ENCODE peak calls at places on chromosomes 1 and 21, in four cellular contexts. Q is suprapubic skin, A is heart right ventricle, M is adipocyte. Y is an unnamed sample. For H3K4me1, the result is how much of the 10 kb centered on the place peaks cover.

GRCh38 chr1:230706887-230707731 is 6.8 kb downstream of the AGT start:
- DNase-seq in Q (no peak), M (no peak), A (no peak), Y (no peak)

GRCh38 chr1:43439121-43439581 is 14.6 kb downstream of the HYI start:
- DNase-seq in Q (peak), M (no peak), A (no peak), Y (no peak)

GRCh38 chr21:38903578-38904193 is 98.0 kb downstream of the ETS2 start:
- DNase-seq in M (no peak), Q (no peak), A (no peak), Y (no peak)

GRCh38 chr1:41192456-41193188 is 49.5 kb downstream of the SCMH1 start:
- DNase-seq in Q (no peak), M (peak), A (no peak), Y (no peak)

GRCh38 chr1:3454811-3455618 is 550 bp downstream of the ARHGEF16 start:
- DNase-seq in A (peak), Q (no peak), M (no peak), Y (peak)

GRCh38 chr21:40242586-40242985 is 375.3 kb downstream of the PCP4 start:
- DNase-seq in A (no peak), M (no peak), Q (no peak), Y (no peak)

GRCh38 chr1:5001466-5001865 is 347.1 kb downstream of the AJAP1 start:
- DNase-seq in Q (no peak), M (no peak), A (no peak), Y (no peak)

GRCh38 chr1:78095618-78096416 is 50.1 kb downstream of the GIPC2 start:
- DNase-seq in M (peak), Q (no peak), A (no peak), Y (no peak)

GRCh38 chr1:118485757-118486156 is 300.7 kb upstream of the SPAG17 start:
- DNase-seq in A (no peak), M (peak), Q (no peak), Y (peak)

GRCh38 chr1:26336477-26337205 is 17.3 kb downstream of the CRYBG2 start:
- DNase-seq in A (peak), M (no peak), Q (peak), Y (peak)

GRCh38 chr1:18949689-18950414 is 6.6 kb downstream of the IFFO2 start:
- DNase-seq in A (no peak), M (peak), Q (no peak), Y (peak)

GRCh38 chr1:204384636-204385354 is 25.1 kb upstream of the PLEKHA6 start:
- DNase-seq in Q (no peak), M (peak), A (peak), Y (no peak)

GRCh38 chr1:90831910-90832309 is 114.8 kb upstream of the BARHL2 start:
- DNase-seq in A (no peak), M (no peak), Q (no peak), Y (peak)

GRCh38 chr1:224064150-224064549 is 49.8 kb upstream of the FBXO28 start:
- DNase-seq in M (no peak), Q (no peak), A (no peak), Y (no peak)

GRCh38 chr1:71882241-71883036 is 399.9 kb downstream of the NEGR1 start:
- DNase-seq in M (no peak), Q (no peak), A (no peak), Y (peak)

GRCh38 chr1:186967659-186968394 is 139.1 kb downstream of the PLA2G4A start:
- DNase-seq in Q (no peak), A (no peak), M (no peak), Y (peak)

GRCh38 chr1:243729956-243730355 is 120.1 kb downstream of the AKT3 start:
- DNase-seq in A (no peak), Q (no peak), M (no peak), Y (no peak)

GRCh38 chr1:243731301-243731891 is 118.6 kb downstream of the AKT3 start:
- DNase-seq in M (no peak), A (no peak), Q (no peak), Y (no peak)

GRCh38 chr1:243731974-243732373 is 118.1 kb downstream of the AKT3 start:
- DNase-seq in A (no peak), Q (no peak), M (no peak), Y (no peak)

GRCh38 chr1:243732627-243733026 is 117.4 kb downstream of the AKT3 start:
- DNase-seq in M (no peak), Q (no peak), A (no peak), Y (no peak)

GRCh38 chr1:243730499-243731150 is 119.4 kb downstream of the AKT3 start:
- DNase-seq in Q (no peak), A (peak), M (no peak), Y (no peak)
- H3K4me3 ChIP-seq in Q (no peak), A (no peak), M (no peak), Y (no peak)

GRCh38 chr1:28240024-28240423 is 4.1 kb downstream of the ATP5IF1 start:
- DNase-seq in Q (no peak), M (no peak), A (no peak), Y (no peak)

GRCh38 chr1:28235746-28236655 is at the start of gene ATP5IF1:
- DNase-seq in A (peak), M (peak), Q (peak), Y (peak)

GRCh38 chr1:28241633-28242241 is 5.8 kb downstream of the ATP5IF1 start:
- DNase-seq in A (no peak), Q (no peak), M (no peak), Y (no peak)

GRCh38 chr1:28236656-28237331 is 870 bp downstream of the ATP5IF1 start:
- DNase-seq in M (peak), A (no peak), Q (no peak), Y (no peak)

GRCh38 chr1:28239004-28239403 is 3.1 kb downstream of the ATP5IF1 start:
- DNase-seq in M (no peak), Q (no peak), A (no peak), Y (no peak)
- H3K4me1 ChIP-seq in M (under half), Q (under half), A (under half), Y (under half)

DNA sequence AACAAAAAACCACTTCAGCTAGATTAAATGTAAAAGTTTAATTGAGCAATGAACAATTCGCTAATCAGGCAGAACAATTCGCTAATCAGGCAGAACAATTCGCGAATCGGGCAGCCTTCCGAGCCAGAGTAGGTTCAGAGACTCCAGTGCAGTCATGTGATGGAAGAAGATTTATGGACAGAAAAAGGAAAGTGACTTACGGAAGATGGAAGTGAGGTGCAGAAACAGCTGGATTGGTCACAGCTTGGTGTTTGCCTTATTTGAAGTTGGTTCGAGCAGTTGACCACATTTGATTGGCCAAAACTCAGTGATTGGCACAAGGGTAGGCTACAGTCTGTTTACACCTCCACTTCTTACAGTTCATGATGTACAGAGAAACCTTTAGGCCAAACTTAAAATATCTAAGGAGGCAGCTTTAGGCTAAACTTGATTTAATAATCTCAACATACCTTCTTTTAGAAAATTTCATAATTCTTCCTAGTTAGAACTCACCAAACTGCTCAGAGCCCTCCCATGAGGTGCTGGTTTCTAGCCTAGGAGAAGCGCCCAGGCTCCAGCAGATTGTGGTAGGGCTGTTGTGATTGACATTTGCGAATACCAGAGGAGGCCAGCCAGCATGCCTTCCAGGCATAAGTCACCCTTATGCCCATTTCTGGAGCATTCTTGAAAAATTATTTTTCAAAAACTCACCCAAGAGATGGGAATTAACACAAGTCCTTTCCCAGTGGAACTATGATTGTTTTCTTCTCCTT is 22.8 kb upstream of the KCNC4 start:
- DNase-seq in Q (no peak), M (peak), A (no peak), Y (no peak)
- H3K4me3 ChIP-seq in Q (no peak), M (no peak), A (no peak), Y (no peak)

GRCh38 chr1:218374401-218374848 is 29.3 kb downstream of the TGFB2 start:
- DNase-seq in Q (no peak), M (peak), A (no peak), Y (no peak)
- H3K4me1 ChIP-seq in Q (under half), M (under half), A (under half), Y (under half)

GRCh38 chr21:41374867-41375533 is 13.2 kb downstream of the MX2 start:
- DNase-seq in M (no peak), Q (no peak), A (no peak), Y (no peak)
- H3K4me3 ChIP-seq in M (no peak), Q (no peak), A (no peak), Y (no peak)

DNA sequence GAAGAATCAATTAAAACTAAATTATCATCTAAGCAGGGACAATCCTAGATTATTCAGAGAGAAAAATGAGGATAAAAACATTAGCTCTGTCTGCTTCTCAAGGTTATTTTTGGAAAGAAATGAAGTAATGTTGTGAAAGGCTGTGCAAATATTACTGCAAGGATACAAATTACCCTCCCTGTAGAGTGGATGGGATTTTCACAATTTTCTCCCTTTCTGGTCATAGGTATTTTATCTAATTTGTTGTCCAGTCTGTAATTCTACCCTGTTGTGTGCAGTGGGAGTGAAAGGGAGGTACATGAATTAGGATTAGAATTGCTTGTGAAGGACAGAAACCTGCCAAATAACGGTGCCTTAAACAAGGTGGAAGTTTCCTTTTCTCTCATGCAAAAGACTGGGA is 54.7 kb downstream of the MAP3K7CL start:
- DNase-seq in M (peak), A (no peak), Q (no peak), Y (no peak)
- H3K4me1 ChIP-seq in M (half or more), A (half or more), Q (under half), Y (under half)

GRCh38 chr1:164725401-164725800 is 166.4 kb downstream of the PBX1 start:
- DNase-seq in M (peak), A (no peak), Q (no peak), Y (peak)
- H3K4me3 ChIP-seq in M (no peak), A (no peak), Q (no peak), Y (no peak)

GRCh38 chr1:17549384-17549783 is 9.9 kb downstream of the ARHGEF10L start:
- DNase-seq in Q (no peak), M (no peak), A (no peak), Y (no peak)

GRCh38 chr1:17553970-17554369 is 14.5 kb downstream of the ARHGEF10L start:
- DNase-seq in Q (no peak), M (peak), A (no peak), Y (no peak)

GRCh38 chr1:17550684-17551584 is 11.4 kb downstream of the ARHGEF10L start:
- DNase-seq in A (no peak), M (no peak), Q (no peak), Y (no peak)

GRCh38 chr1:17554966-17555365 is 15.5 kb downstream of the ARHGEF10L start:
- DNase-seq in A (no peak), M (no peak), Q (no peak), Y (no peak)

DNA sequence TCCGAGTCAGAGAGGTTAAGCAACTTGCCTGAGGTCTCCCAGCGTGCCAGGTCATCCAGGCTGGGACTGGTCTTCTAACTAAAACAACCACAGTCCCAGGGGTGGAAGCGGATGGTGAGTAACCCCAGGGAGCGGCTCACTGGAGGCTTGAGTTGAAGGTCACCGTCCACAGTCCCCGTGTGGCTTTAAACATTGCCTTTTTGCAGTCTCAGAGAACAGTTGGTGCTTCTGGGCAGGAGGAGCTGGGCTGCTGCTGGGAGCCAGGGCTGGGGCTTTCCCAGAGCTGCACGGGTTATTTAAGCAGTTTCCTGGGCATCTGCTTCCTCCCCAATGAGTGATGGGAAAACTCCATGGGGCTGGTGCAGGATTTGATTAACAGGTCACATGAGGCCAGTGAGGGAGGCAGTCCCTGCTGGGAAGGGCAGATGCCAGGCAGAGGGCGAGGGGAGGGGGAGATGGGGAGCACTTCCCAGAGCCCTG is 12.3 kb downstream of the ARHGEF10L start:
- DNase-seq in M (peak), A (no peak), Q (no peak), Y (no peak)
- H3K4me1 ChIP-seq in M (under half), A (under half), Q (under half), Y (under half)

GRCh38 chr1:7680791-7681165 is 90.3 kb upstream of the VAMP3 start:
- DNase-seq in Q (no peak), A (no peak), M (no peak), Y (peak)
- H3K4me3 ChIP-seq in Q (peak), A (peak), M (peak), Y (peak)